ENCODE peak calls at places on chromosome 5, in six cellular contexts. E is uterus, B is heart left ventricle, A is transverse colon, T is cardiac muscle cell, L is IMR-90. Q is an unnamed sample. For H3K27me3, the result is how much of the 10 kb centered on the place peaks cover.

GRCh38 chr5:140822281-140822629 is 842 bp downstream of the PCDHA5 start:
- DNase-seq in E (no peak), B (no peak), A (no peak), T (no peak), L (no peak), Q (no peak)

GRCh38 chr5:157447246-157447645 is 12.8 kb upstream of the NIPAL4 start:
- DNase-seq in E (no peak), B (no peak), A (peak), T (no peak), L (no peak), Q (no peak)

GRCh38 chr5:57816108-57816507 is 333.5 kb upstream of the ACTBL2 start:
- DNase-seq in E (no peak), B (no peak), A (no peak), T (peak), L (peak), Q (no peak)

GRCh38 chr5:32489791-32490581 is 45.4 kb upstream of the ZFR start:
- DNase-seq in E (peak), B (peak), A (peak), T (peak), L (peak), Q (peak)

GRCh38 chr5:40442346-40442745 is 237.4 kb upstream of the PTGER4 start:
- DNase-seq in E (no peak), B (no peak), A (no peak), T (no peak), L (peak), Q (no peak)

GRCh38 chr5:132422720-132423442 is 53.4 kb downstream of the SLC22A5 start:
- DNase-seq in E (no peak), B (peak), A (peak), T (no peak), L (peak), Q (no peak)

GRCh38 chr5:106680330-106680729 is 990.4 kb downstream of the EFNA5 start:
- DNase-seq in E (no peak), B (no peak), A (no peak), T (no peak), L (no peak), Q (no peak)

GRCh38 chr5:14200312-14200990 is 57.3 kb downstream of the TRIO start:
- DNase-seq in E (no peak), B (no peak), A (no peak), T (no peak), L (no peak), Q (no peak)

GRCh38 chr5:59744531-59744992 is 149.0 kb downstream of the PDE4D start:
- DNase-seq in E (no peak), B (no peak), A (no peak), T (peak), L (peak), Q (no peak)

GRCh38 chr5:126095001-126095400 is 328.2 kb upstream of the GRAMD2B start:
- DNase-seq in E (no peak), B (no peak), A (no peak), T (no peak), L (no peak), Q (no peak)

GRCh38 chr5:68846828-68847227 is 247.0 kb upstream of the SLC30A5 start:
- DNase-seq in E (no peak), B (no peak), A (no peak), T (no peak), L (no peak), Q (no peak)

DNA sequence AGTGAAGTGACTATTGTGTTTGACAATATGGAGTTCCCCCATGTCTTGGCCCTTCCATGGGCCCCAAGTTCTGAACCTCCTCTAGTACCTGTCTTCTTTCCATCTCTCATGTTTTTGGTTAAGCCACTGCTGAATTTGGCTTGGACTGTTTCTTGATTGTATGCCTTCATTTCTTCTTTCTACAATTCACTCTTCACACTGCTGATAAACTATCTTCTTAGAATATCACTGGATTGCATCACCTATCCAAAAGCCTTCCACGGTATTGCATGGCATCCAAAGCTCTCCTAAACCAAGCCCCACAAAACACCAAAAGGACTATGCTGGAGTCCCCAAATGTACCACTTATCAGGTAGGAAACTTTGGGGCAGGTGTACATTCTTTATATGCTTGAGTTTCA is 4.3 kb upstream of the POC5 start:
- DNase-seq in E (no peak), B (no peak), A (no peak), T (no peak), L (no peak), Q (no peak)
- H3K27me3 ChIP-seq in E (under half), B (under half), A (under half), T (under half), L (under half), Q (under half)

GRCh38 chr5:71828641-71829040 is 109.6 kb downstream of the CARTPT start:
- DNase-seq in E (no peak), B (no peak), A (no peak), T (no peak), L (peak), Q (no peak)

GRCh38 chr5:71834575-71834974 is 115.5 kb downstream of the CARTPT start:
- DNase-seq in E (no peak), B (no peak), A (no peak), T (no peak), L (no peak), Q (no peak)

GRCh38 chr5:71832812-71833456 is 113.9 kb downstream of the CARTPT start:
- DNase-seq in E (no peak), B (no peak), A (no peak), T (no peak), L (no peak), Q (no peak)

GRCh38 chr5:71829206-71829605 is 110.1 kb downstream of the CARTPT start:
- DNase-seq in E (no peak), B (no peak), A (no peak), T (no peak), L (no peak), Q (no peak)

GRCh38 chr5:71830626-71831539 is 111.8 kb downstream of the CARTPT start:
- DNase-seq in E (peak), B (peak), A (peak), T (peak), L (peak), Q (peak)
- H3K27ac ChIP-seq in E (peak), B (peak), A (peak), T (peak), L (no peak), Q (peak)

DNA sequence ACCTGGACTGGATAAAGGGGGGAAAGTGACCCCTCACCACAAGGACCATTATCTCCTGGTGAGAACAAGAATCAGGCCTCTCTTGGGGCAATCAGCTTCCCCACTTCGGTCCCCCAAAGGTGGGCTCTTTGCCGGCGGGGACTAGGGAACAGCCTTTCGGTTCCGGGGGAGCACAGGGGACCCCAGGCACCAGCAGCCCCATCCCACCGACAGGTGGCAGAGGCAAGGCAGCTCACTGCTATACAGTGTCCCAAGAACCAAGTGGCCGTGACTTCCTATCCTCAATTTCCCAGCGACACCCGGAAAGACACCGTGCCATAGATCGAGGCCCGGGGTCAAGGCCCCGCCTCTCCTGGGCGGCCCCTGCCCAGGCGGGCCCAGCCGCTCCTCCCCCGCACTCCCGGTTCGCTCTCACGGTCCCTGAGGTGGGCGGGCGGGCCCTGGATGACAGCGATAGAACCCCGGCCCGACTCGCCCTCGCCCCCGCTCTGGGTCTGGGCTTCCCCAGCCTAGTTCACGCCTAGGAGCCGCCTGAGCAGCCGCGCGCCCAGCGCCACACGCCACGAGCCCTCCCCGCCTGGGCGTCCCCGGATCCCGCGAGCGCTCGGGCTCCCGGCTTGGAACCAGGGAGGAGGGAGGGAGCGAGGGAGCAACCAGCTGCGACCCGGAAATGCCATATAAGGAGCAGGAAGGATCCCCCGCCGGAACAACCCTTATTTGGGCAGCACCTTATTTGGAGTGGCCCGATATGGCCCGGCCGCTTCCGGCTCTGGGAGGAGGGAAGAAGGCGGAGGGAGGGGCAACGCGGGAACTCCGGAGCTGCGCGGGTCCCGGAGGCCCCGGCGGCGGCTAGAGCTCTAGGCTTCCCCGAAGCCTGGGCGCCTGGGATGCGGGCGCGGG is 641 bp upstream of the EGR1 start:
- DNase-seq in E (peak), B (peak), A (peak), T (peak), L (peak), Q (peak)
- TF ChIP-seq CTCF in E (no peak), B (peak), A (peak), T (no peak), L (no peak), Q (no peak)

GRCh38 chr5:135160036-135160675 is 126.1 kb upstream of the PITX1 start:
- DNase-seq in E (no peak), B (no peak), A (no peak), T (no peak), L (no peak), Q (no peak)
- H3K27me3 ChIP-seq in E (under half), B (under half), A (under half), T (half or more), L (under half), Q (under half)

GRCh38 chr5:76838481-76839261 is 11.1 kb upstream of the S100Z start:
- DNase-seq in E (no peak), B (no peak), A (peak), T (no peak), L (peak), Q (no peak)
- H3K27ac ChIP-seq in E (no peak), B (no peak), A (peak), T (no peak), L (peak), Q (no peak)

Q was measured in dorsolateral prefrontal cortex.